ENCODE peak calls at places on chromosomes 16 and 17, in four cellular contexts. E is RWPE1, S is iPS-NIHi11, U is HS-5. D is an unnamed sample.

GRCh38 chr17:69254187-69254586 is 25.6 kb upstream of the ABCA10 start:
- DNase-seq in S (no peak), E (no peak), U (no peak), D (no peak)

GRCh38 chr17:4201231-4201630 is 58.2 kb downstream of the CYB5D2 start:
- DNase-seq in U (no peak), E (no peak), S (no peak), D (no peak)

GRCh38 chr17:9676742-9677387 is 31.5 kb downstream of the USP43 start:
- DNase-seq in U (peak; percentile 77), S (no peak), E (peak; percentile 91), D (no peak)

GRCh38 chr16:64051826-64052225 is 1070.0 kb downstream of the CDH11 start:
- DNase-seq in U (peak; percentile 5), S (peak; percentile 22), E (no peak), D (no peak)

GRCh38 chr16:89413811-89414585 is 76.4 kb downstream of the ANKRD11 start:
- DNase-seq in U (no peak), S (no peak), E (no peak), D (no peak)

GRCh38 chr16:3094289-3095027 is 4.6 kb downstream of the ZSCAN10 start:
- DNase-seq in U (no peak), S (peak; percentile 79), E (no peak), D (no peak)

GRCh38 chr16:90022209-90023077 is 3.2 kb upstream of the DBNDD1 start:
- DNase-seq in E (peak; percentile 92), S (peak; percentile 94), U (peak; percentile 35), D (peak; percentile 82)

GRCh38 chr16:57601801-57602478 is 26.5 kb upstream of the ADGRG1 start:
- DNase-seq in U (no peak), E (no peak), S (no peak), D (no peak)

GRCh38 chr17:49031965-49032928 is 35.1 kb downstream of the IGF2BP1 start:
- DNase-seq in S (peak; percentile 80), E (peak; percentile 85), U (peak; percentile 53), D (peak; percentile 54)